ENCODE peak calls at places on chromosomes 16 and 17, in nine cellular contexts. One of them, this sample, is unnamed.

GRCh38 chr16:78906135-78906534 is 694.4 kb downstream of the MAF start:
- DNase-seq in heart left ventricle: no peak
- DNase-seq in mesothelial cell of epicardium: no peak
- DNase-seq in Caco-2: no peak
- DNase-seq in astrocyte of the spinal cord: no peak
- DNase-seq in nephron progenitor cell: no peak
- DNase-seq in BE2C: no peak
- DNase-seq in activated B cell treated with CpG ODN at 0.5 μM for 24 hours: no peak
- DNase-seq in H9: peak; percentile 61
- DNase-seq in this sample: no peak

GRCh38 chr16:55036371-55036821 is 105.7 kb downstream of the IRX5 start:
- DNase-seq in Caco-2: no peak
- DNase-seq in mesothelial cell of epicardium: no peak
- DNase-seq in heart left ventricle: no peak
- DNase-seq in H9: peak; percentile 9
- DNase-seq in astrocyte of the spinal cord: no peak
- DNase-seq in nephron progenitor cell: no peak
- DNase-seq in activated B cell treated with CpG ODN at 0.5 μM for 24 hours: no peak
- DNase-seq in BE2C: no peak
- DNase-seq in this sample: no peak

GRCh38 chr16:56362057-56362655 is 63.2 kb downstream of the AMFR start:
- DNase-seq in activated B cell treated with CpG ODN at 0.5 μM for 24 hours: peak; percentile 10
- DNase-seq in H9: no peak
- DNase-seq in nephron progenitor cell: no peak
- DNase-seq in Caco-2: no peak
- DNase-seq in heart left ventricle: no peak
- DNase-seq in BE2C: no peak
- DNase-seq in mesothelial cell of epicardium: no peak
- DNase-seq in astrocyte of the spinal cord: no peak
- DNase-seq in this sample: no peak

GRCh38 chr16:66426112-66427035 is 721 bp upstream of the BEAN1 start:
- DNase-seq in mesothelial cell of epicardium: no peak
- DNase-seq in H9: no peak
- DNase-seq in astrocyte of the spinal cord: no peak
- DNase-seq in BE2C: no peak
- DNase-seq in heart left ventricle: no peak
- DNase-seq in nephron progenitor cell: no peak
- DNase-seq in Caco-2: no peak
- DNase-seq in activated B cell treated with CpG ODN at 0.5 μM for 24 hours: no peak
- DNase-seq in this sample: no peak

GRCh38 chr16:81565633-81566032 is 121.0 kb downstream of the CMIP start:
- DNase-seq in BE2C: no peak
- DNase-seq in Caco-2: no peak
- DNase-seq in H9: no peak
- DNase-seq in astrocyte of the spinal cord: no peak
- DNase-seq in mesothelial cell of epicardium: no peak
- DNase-seq in heart left ventricle: no peak
- DNase-seq in activated B cell treated with CpG ODN at 0.5 μM for 24 hours: no peak
- DNase-seq in nephron progenitor cell: no peak
- DNase-seq in this sample: no peak

GRCh38 chr16:29909398-29909797 is 9.1 kb downstream of the ASPHD1 start:
- DNase-seq in heart left ventricle: no peak
- DNase-seq in astrocyte of the spinal cord: no peak
- DNase-seq in activated B cell treated with CpG ODN at 0.5 μM for 24 hours: no peak
- DNase-seq in nephron progenitor cell: no peak
- DNase-seq in mesothelial cell of epicardium: no peak
- DNase-seq in H9: no peak
- DNase-seq in BE2C: no peak
- DNase-seq in Caco-2: no peak
- DNase-seq in this sample: no peak

GRCh38 chr16:12628526-12628925 is 175.2 kb downstream of the CPPED1 start:
- DNase-seq in heart left ventricle: no peak
- DNase-seq in Caco-2: no peak
- DNase-seq in nephron progenitor cell: no peak
- DNase-seq in BE2C: no peak
- DNase-seq in astrocyte of the spinal cord: no peak
- DNase-seq in mesothelial cell of epicardium: no peak
- DNase-seq in H9: no peak
- DNase-seq in activated B cell treated with CpG ODN at 0.5 μM for 24 hours: no peak
- DNase-seq in this sample: no peak

GRCh38 chr16:72752004-72752695 is 295.8 kb downstream of the ZFHX3 start:
- DNase-seq in mesothelial cell of epicardium: no peak
- DNase-seq in BE2C: no peak
- DNase-seq in Caco-2: no peak
- DNase-seq in activated B cell treated with CpG ODN at 0.5 μM for 24 hours: no peak
- DNase-seq in H9: no peak
- DNase-seq in astrocyte of the spinal cord: no peak
- DNase-seq in nephron progenitor cell: no peak
- DNase-seq in heart left ventricle: no peak
- DNase-seq in this sample: no peak

GRCh38 chr17:43952724-43953666 is 745 bp downstream of the PYY start:
- DNase-seq in activated B cell treated with CpG ODN at 0.5 μM for 24 hours: no peak
- DNase-seq in Caco-2: no peak
- DNase-seq in H9: peak; percentile 98
- DNase-seq in heart left ventricle: no peak
- DNase-seq in mesothelial cell of epicardium: no peak
- DNase-seq in BE2C: no peak
- DNase-seq in astrocyte of the spinal cord: no peak
- DNase-seq in nephron progenitor cell: peak; percentile 78
- DNase-seq in this sample: peak; percentile 30

GRCh38 chr17:81576621-81577277 is 24.6 kb upstream of the FAAP100 start:
- DNase-seq in mesothelial cell of epicardium: no peak
- DNase-seq in nephron progenitor cell: no peak
- DNase-seq in BE2C: no peak
- DNase-seq in heart left ventricle: no peak
- DNase-seq in astrocyte of the spinal cord: peak; percentile 89
- DNase-seq in Caco-2: no peak
- DNase-seq in activated B cell treated with CpG ODN at 0.5 μM for 24 hours: no peak
- DNase-seq in H9: peak; percentile 25
- DNase-seq in this sample: no peak

GRCh38 chr17:2438823-2439222 is 38.0 kb upstream of the MNT start:
- DNase-seq in activated B cell treated with CpG ODN at 0.5 μM for 24 hours: no peak
- DNase-seq in Caco-2: no peak
- DNase-seq in mesothelial cell of epicardium: no peak
- DNase-seq in BE2C: no peak
- DNase-seq in astrocyte of the spinal cord: peak; percentile 85
- DNase-seq in H9: no peak
- DNase-seq in heart left ventricle: no peak
- DNase-seq in nephron progenitor cell: no peak
- DNase-seq in this sample: no peak

GRCh38 chr17:57400648-57401047 is 144.3 kb downstream of the MSI2 start:
- DNase-seq in astrocyte of the spinal cord: no peak
- DNase-seq in mesothelial cell of epicardium: no peak
- DNase-seq in heart left ventricle: no peak
- DNase-seq in BE2C: no peak
- DNase-seq in activated B cell treated with CpG ODN at 0.5 μM for 24 hours: no peak
- DNase-seq in H9: no peak
- DNase-seq in nephron progenitor cell: no peak
- DNase-seq in Caco-2: no peak
- DNase-seq in this sample: no peak

GRCh38 chr16:56340864-56341365 is 84.4 kb downstream of the AMFR start:
- DNase-seq in activated B cell treated with CpG ODN at 0.5 μM for 24 hours: no peak
- DNase-seq in H9: no peak
- DNase-seq in mesothelial cell of epicardium: no peak
- DNase-seq in astrocyte of the spinal cord: no peak
- DNase-seq in BE2C: no peak
- DNase-seq in heart left ventricle: no peak
- DNase-seq in nephron progenitor cell: no peak
- DNase-seq in Caco-2: no peak
- DNase-seq in this sample: no peak

GRCh38 chr16:83344014-83344413 is 463.8 kb upstream of the HSBP1 start:
- DNase-seq in nephron progenitor cell: no peak
- DNase-seq in mesothelial cell of epicardium: no peak
- DNase-seq in Caco-2: no peak
- DNase-seq in BE2C: no peak
- DNase-seq in activated B cell treated with CpG ODN at 0.5 μM for 24 hours: no peak
- DNase-seq in astrocyte of the spinal cord: peak; percentile 92
- DNase-seq in H9: no peak
- DNase-seq in heart left ventricle: no peak
- DNase-seq in this sample: no peak

GRCh38 chr16:47780213-47780612 is 319.1 kb downstream of the PHKB start:
- DNase-seq in BE2C: no peak
- DNase-seq in heart left ventricle: no peak
- DNase-seq in nephron progenitor cell: no peak
- DNase-seq in astrocyte of the spinal cord: no peak
- DNase-seq in Caco-2: no peak
- DNase-seq in mesothelial cell of epicardium: no peak
- DNase-seq in H9: no peak
- DNase-seq in activated B cell treated with CpG ODN at 0.5 μM for 24 hours: no peak
- DNase-seq in this sample: no peak

GRCh38 chr17:71145486-71145885 is 975.3 kb upstream of the SOX9 start:
- DNase-seq in Caco-2: no peak
- DNase-seq in BE2C: no peak
- DNase-seq in activated B cell treated with CpG ODN at 0.5 μM for 24 hours: no peak
- DNase-seq in nephron progenitor cell: no peak
- DNase-seq in H9: no peak
- DNase-seq in heart left ventricle: no peak
- DNase-seq in astrocyte of the spinal cord: no peak
- DNase-seq in mesothelial cell of epicardium: no peak
- DNase-seq in this sample: no peak

GRCh38 chr16:49492090-49492801 is 118.6 kb downstream of the C16orf78 start:
- DNase-seq in Caco-2: no peak
- DNase-seq in mesothelial cell of epicardium: peak; percentile 41
- DNase-seq in astrocyte of the spinal cord: peak; percentile 4
- DNase-seq in BE2C: peak; percentile 80
- DNase-seq in activated B cell treated with CpG ODN at 0.5 μM for 24 hours: peak; percentile 32
- DNase-seq in H9: peak; percentile 80
- DNase-seq in nephron progenitor cell: peak; percentile 81
- DNase-seq in heart left ventricle: peak; percentile 80
- DNase-seq in this sample: peak; percentile 61

DNA sequence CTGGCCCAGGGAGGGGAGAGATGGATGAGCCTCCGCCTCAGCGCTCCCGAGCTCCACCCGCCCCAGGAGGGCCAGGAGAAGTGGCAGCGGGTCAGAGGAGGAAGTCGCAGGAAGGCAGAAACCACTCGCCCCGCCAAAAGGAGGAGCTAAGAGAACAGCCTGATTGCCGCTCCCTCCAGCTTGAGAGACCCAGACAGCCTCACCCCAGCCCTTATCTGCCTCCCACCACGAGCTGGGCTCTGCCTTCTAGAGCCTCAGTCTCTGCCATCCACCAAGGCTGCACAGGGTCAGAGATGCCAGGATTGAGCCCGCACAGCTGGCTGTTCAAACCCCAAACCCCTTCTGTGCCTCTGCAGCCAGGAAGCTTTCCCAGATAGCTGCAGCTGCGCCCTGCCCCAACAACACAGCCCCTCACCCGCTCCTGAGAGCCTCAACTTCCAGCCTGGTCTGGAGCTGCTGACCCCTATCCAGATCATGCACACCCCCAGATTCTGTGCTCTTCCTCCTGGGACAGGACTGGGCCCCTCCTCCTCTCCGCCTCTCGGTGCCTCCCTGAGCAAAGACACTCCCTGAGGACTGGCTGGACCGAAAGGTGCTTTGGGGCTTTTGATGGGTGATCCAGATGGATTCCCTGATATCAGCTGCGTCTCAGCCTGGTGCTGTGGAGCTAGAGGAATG is 1.0 kb upstream of the ATP2A3 start:
- DNase-seq in H9: peak; percentile 92
- DNase-seq in heart left ventricle: peak; percentile 82
- DNase-seq in astrocyte of the spinal cord: no peak
- DNase-seq in nephron progenitor cell: peak; percentile 58
- DNase-seq in mesothelial cell of epicardium: no peak
- DNase-seq in BE2C: peak; percentile 37
- DNase-seq in activated B cell treated with CpG ODN at 0.5 μM for 24 hours: peak; percentile 64
- DNase-seq in Caco-2: peak; percentile 71
- DNase-seq in this sample: peak; percentile 20
- TF ChIP-seq CTCF in H9: no peak
- TF ChIP-seq CTCF in heart left ventricle: no peak
- TF ChIP-seq CTCF in astrocyte of the spinal cord: no peak
- TF ChIP-seq CTCF in nephron progenitor cell: no peak
- TF ChIP-seq CTCF in mesothelial cell of epicardium: no peak
- TF ChIP-seq CTCF in BE2C: no peak
- TF ChIP-seq CTCF in activated B cell treated with CpG ODN at 0.5 μM for 24 hours: no peak
- TF ChIP-seq CTCF in Caco-2: no peak
- TF ChIP-seq CTCF in this sample: no peak

GRCh38 chr16:30990105-30990504 is 5.1 kb downstream of the HSD3B7 start:
- DNase-seq in Caco-2: no peak
- DNase-seq in astrocyte of the spinal cord: no peak
- DNase-seq in nephron progenitor cell: no peak
- DNase-seq in activated B cell treated with CpG ODN at 0.5 μM for 24 hours: no peak
- DNase-seq in heart left ventricle: no peak
- DNase-seq in BE2C: no peak
- DNase-seq in H9: no peak
- DNase-seq in mesothelial cell of epicardium: no peak
- DNase-seq in this sample: no peak

GRCh38 chr16:30989469-30990047 is 4.6 kb downstream of the HSD3B7 start:
- DNase-seq in activated B cell treated with CpG ODN at 0.5 μM for 24 hours: no peak
- DNase-seq in mesothelial cell of epicardium: no peak
- DNase-seq in BE2C: no peak
- DNase-seq in heart left ventricle: no peak
- DNase-seq in H9: no peak
- DNase-seq in Caco-2: no peak
- DNase-seq in nephron progenitor cell: no peak
- DNase-seq in astrocyte of the spinal cord: no peak
- DNase-seq in this sample: no peak

GRCh38 chr16:30985401-30986128 is 558 bp downstream of the HSD3B7 start:
- DNase-seq in nephron progenitor cell: no peak
- DNase-seq in BE2C: no peak
- DNase-seq in H9: peak; percentile 81
- DNase-seq in astrocyte of the spinal cord: no peak
- DNase-seq in heart left ventricle: no peak
- DNase-seq in mesothelial cell of epicardium: no peak
- DNase-seq in Caco-2: peak; percentile 56
- DNase-seq in activated B cell treated with CpG ODN at 0.5 μM for 24 hours: no peak
- DNase-seq in this sample: no peak

GRCh38 chr16:30986129-30986991 is 1.4 kb downstream of the HSD3B7 start:
- DNase-seq in activated B cell treated with CpG ODN at 0.5 μM for 24 hours: no peak
- DNase-seq in mesothelial cell of epicardium: no peak
- DNase-seq in nephron progenitor cell: no peak
- DNase-seq in Caco-2: no peak
- DNase-seq in heart left ventricle: no peak
- DNase-seq in BE2C: no peak
- DNase-seq in astrocyte of the spinal cord: no peak
- DNase-seq in H9: no peak
- DNase-seq in this sample: no peak

GRCh38 chr16:30987581-30988190 is 2.7 kb downstream of the HSD3B7 start:
- DNase-seq in nephron progenitor cell: no peak
- DNase-seq in astrocyte of the spinal cord: no peak
- DNase-seq in mesothelial cell of epicardium: no peak
- DNase-seq in H9: no peak
- DNase-seq in BE2C: no peak
- DNase-seq in activated B cell treated with CpG ODN at 0.5 μM for 24 hours: no peak
- DNase-seq in Caco-2: no peak
- DNase-seq in heart left ventricle: no peak
- DNase-seq in this sample: no peak
- TF ChIP-seq CTCF in nephron progenitor cell: no peak
- TF ChIP-seq CTCF in astrocyte of the spinal cord: no peak
- TF ChIP-seq CTCF in mesothelial cell of epicardium: no peak
- TF ChIP-seq CTCF in H9: no peak
- TF ChIP-seq CTCF in BE2C: no peak
- TF ChIP-seq CTCF in activated B cell treated with CpG ODN at 0.5 μM for 24 hours: no peak
- TF ChIP-seq CTCF in Caco-2: no peak
- TF ChIP-seq CTCF in heart left ventricle: no peak
- TF ChIP-seq CTCF in this sample: no peak

GRCh38 chr17:4806770-4807533 is at the start of gene PLD2:
- DNase-seq in heart left ventricle: peak; percentile 94
- DNase-seq in astrocyte of the spinal cord: peak; percentile 65
- DNase-seq in Caco-2: peak; percentile 77
- DNase-seq in H9: peak; percentile 91
- DNase-seq in nephron progenitor cell: peak; percentile 93
- DNase-seq in activated B cell treated with CpG ODN at 0.5 μM for 24 hours: peak; percentile 90
- DNase-seq in BE2C: peak; percentile 89
- DNase-seq in mesothelial cell of epicardium: peak; percentile 66
- DNase-seq in this sample: peak; percentile 74
- TF ChIP-seq CTCF in heart left ventricle: no peak
- TF ChIP-seq CTCF in astrocyte of the spinal cord: no peak
- TF ChIP-seq CTCF in Caco-2: no peak
- TF ChIP-seq CTCF in H9: no peak
- TF ChIP-seq CTCF in nephron progenitor cell: no peak
- TF ChIP-seq CTCF in activated B cell treated with CpG ODN at 0.5 μM for 24 hours: no peak
- TF ChIP-seq CTCF in BE2C: no peak
- TF ChIP-seq CTCF in mesothelial cell of epicardium: no peak
- TF ChIP-seq CTCF in this sample: no peak

GRCh38 chr16:53773150-53773846 is 69.3 kb downstream of the FTO start:
- DNase-seq in mesothelial cell of epicardium: no peak
- DNase-seq in astrocyte of the spinal cord: peak; percentile 84
- DNase-seq in activated B cell treated with CpG ODN at 0.5 μM for 24 hours: no peak
- DNase-seq in Caco-2: peak; percentile 71
- DNase-seq in heart left ventricle: no peak
- DNase-seq in nephron progenitor cell: peak; percentile 23
- DNase-seq in H9: no peak
- DNase-seq in BE2C: peak; percentile 46
- DNase-seq in this sample: no peak
- TF ChIP-seq CTCF in mesothelial cell of epicardium: no peak
- TF ChIP-seq CTCF in astrocyte of the spinal cord: peak; percentile 71
- TF ChIP-seq CTCF in activated B cell treated with CpG ODN at 0.5 μM for 24 hours: no peak
- TF ChIP-seq CTCF in Caco-2: peak; percentile 87
- TF ChIP-seq CTCF in heart left ventricle: peak; percentile 64
- TF ChIP-seq CTCF in nephron progenitor cell: peak; percentile 45
- TF ChIP-seq CTCF in H9: peak; percentile 66
- TF ChIP-seq CTCF in BE2C: peak; percentile 87
- TF ChIP-seq CTCF in this sample: peak; percentile 76

This sample was measured in neural crest cell.